ENCODE peak calls at places on chromosomes 11 and 22, in eight cellular contexts. S is cardiac fibroblast; L is WERI-Rb-1; F is pancreas; A is left ventricle myocardium inferior; X is H1; H is BJ; O is CD4-positive, alpha-beta T cell. C is an unnamed sample.

GRCh38 chr11:8593455-8593854 is 573 bp downstream of the STK33 start:
- DNase-seq in S (no peak), L (no peak), F (no peak), A (no peak), X (no peak), H (no peak), O (no peak), C (no peak)

GRCh38 chr11:119624102-119624615 is 104.8 kb downstream of the NECTIN1 start:
- DNase-seq in S (no peak), L (peak; percentile 30), F (no peak), A (no peak), X (no peak), H (no peak), O (no peak), C (no peak)

GRCh38 chr22:43126506-43127165 is 16.1 kb downstream of the BIK start:
- DNase-seq in S (peak; percentile 64), L (no peak), F (no peak), A (no peak), X (no peak), H (peak; percentile 35), O (no peak), C (no peak)

GRCh38 chr11:83292709-83293435 is 6.7 kb upstream of the CCDC90B start:
- DNase-seq in S (peak; percentile 78), L (peak; percentile 38), F (no peak), A (no peak), X (peak; percentile 31), H (no peak), O (no peak), C (no peak)

GRCh38 chr22:30492144-30492543 is 13.4 kb downstream of the SEC14L4 start:
- DNase-seq in S (no peak), L (no peak), F (no peak), A (no peak), X (no peak), H (no peak), O (no peak), C (no peak)

GRCh38 chr11:87219266-87219665 is 181.5 kb downstream of the TMEM135 start:
- DNase-seq in S (peak; percentile 10), L (no peak), F (no peak), A (no peak), X (peak; percentile 2), H (no peak), O (no peak), C (no peak)

GRCh38 chr11:31499576-31500178 is 9.7 kb downstream of the IMMP1L start:
- DNase-seq in S (peak; percentile 21), L (no peak), F (no peak), A (no peak), X (no peak), H (no peak), O (no peak), C (no peak)

GRCh38 chr11:13334068-13334785 is 56.6 kb downstream of the BMAL1 start:
- DNase-seq in S (no peak), L (no peak), F (no peak), A (no peak), X (no peak), H (no peak), O (no peak), C (no peak)

GRCh38 chr11:114779189-114779588 is 100.9 kb downstream of the NXPE2 start:
- DNase-seq in S (no peak), L (no peak), F (no peak), A (no peak), X (no peak), H (no peak), O (no peak), C (no peak)

GRCh38 chr11:27914080-27914479 is 193.9 kb downstream of the KIF18A start:
- DNase-seq in S (no peak), L (no peak), F (no peak), A (no peak), X (no peak), H (no peak), O (no peak), C (no peak)

GRCh38 chr11:67354314-67355022 is 1.1 kb upstream of the POLD4 start:
- DNase-seq in S (peak; percentile 96), L (peak; percentile 62), F (peak; percentile 75), A (peak; percentile 60), X (no peak), H (peak; percentile 86), O (no peak), C (peak; percentile 9)

GRCh38 chr11:2808850-2809847 is 76.4 kb downstream of the CDKN1C start:
- DNase-seq in S (no peak), L (no peak), F (no peak), A (peak; percentile 7), X (no peak), H (no peak), O (no peak), C (no peak)

GRCh38 chr22:32584650-32585049 is 110.0 kb downstream of the FBXO7 start:
- DNase-seq in S (peak; percentile 81), L (no peak), F (no peak), A (no peak), X (no peak), H (no peak), O (no peak), C (no peak)

GRCh38 chr11:14764213-14764898 is 120.8 kb downstream of the PDE3B start:
- DNase-seq in S (no peak), L (no peak), F (no peak), A (no peak), X (no peak), H (no peak), O (no peak), C (no peak)

GRCh38 chr11:21110378-21110777 is 441.0 kb downstream of the NELL1 start:
- DNase-seq in S (no peak), L (peak; percentile 11), F (no peak), A (no peak), X (no peak), H (no peak), O (no peak), C (no peak)

GRCh38 chr11:913043-913442 is 2.4 kb upstream of the CHID1 start:
- DNase-seq in S (no peak), L (no peak), F (no peak), A (no peak), X (no peak), H (no peak), O (no peak), C (no peak)

GRCh38 chr11:57515332-57516060 is at the start of gene SLC43A1:
- DNase-seq in S (peak; percentile 72), L (no peak), F (peak; percentile 78), A (peak; percentile 71), X (no peak), H (no peak), O (no peak), C (no peak)

GRCh38 chr11:35515224-35515623 is 10.2 kb downstream of the PAMR1 start:
- DNase-seq in S (peak; percentile 68), L (no peak), F (no peak), A (no peak), X (no peak), H (peak; percentile 33), O (no peak), C (no peak)

DNA sequence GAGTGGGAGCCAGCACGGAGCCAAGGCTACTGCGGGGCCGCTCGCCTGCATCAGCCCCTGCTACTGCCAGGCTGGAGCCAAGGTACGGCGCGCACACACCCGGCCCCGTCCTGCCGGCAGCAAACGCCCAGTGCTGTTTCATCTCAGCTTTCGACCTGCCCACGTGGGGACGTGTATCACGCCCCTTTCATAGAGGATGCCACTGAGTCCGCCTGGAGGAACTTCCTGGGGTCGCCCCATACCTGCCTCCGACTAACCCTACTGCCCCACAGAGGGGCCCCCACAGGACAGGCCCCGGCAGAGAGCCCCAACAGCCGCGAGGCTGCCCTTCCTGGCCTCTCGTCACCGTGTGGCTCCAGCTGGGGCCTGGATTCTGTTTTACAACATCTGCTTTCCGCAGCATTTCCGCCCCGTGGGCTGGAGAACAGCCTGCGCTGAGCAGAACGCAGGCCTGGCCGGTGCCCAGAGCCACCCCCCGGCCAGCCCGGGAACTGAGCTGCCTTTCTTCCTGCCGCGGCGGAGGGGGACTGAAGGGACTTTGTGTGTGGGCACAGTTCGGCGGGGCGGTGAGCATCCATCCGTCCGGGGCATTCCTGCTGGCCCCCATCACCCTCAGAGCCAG is 22.9 kb upstream of the ARHGAP8 start:
- DNase-seq in S (peak; percentile 79), L (no peak), F (no peak), A (peak; percentile 57), X (no peak), H (peak; percentile 24), O (no peak), C (no peak)
- TF ChIP-seq CTCF in S (peak; percentile 17), L (no peak), F (no peak), A (peak; percentile 27), X (no peak), H (peak; percentile 63), O (no peak), C (no peak)

DNA sequence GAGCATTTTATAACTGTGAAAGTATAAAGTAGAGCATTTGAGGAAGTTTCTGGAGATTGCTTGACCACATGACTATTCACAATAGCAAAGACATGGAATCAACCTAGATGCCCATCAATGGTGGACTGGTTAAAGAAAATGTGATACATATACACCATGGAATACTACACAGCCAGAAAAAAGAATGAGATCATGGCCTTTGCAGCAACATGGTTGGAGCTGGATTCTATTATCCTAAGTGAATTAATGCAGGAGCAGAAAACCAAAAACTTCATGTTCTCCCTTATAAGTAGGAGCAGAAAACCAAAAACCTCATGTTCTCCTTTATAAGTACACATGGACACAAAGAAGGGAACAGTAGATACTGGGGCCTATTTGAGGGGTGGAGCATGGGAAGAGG is 30.3 kb downstream of the UVRAG start:
- DNase-seq in S (no peak), L (no peak), F (no peak), A (no peak), X (no peak), H (no peak), O (no peak), C (no peak)
- TF ChIP-seq CTCF in S (no peak), L (no peak), F (no peak), A (no peak), X (no peak), H (no peak), O (no peak), C (no peak)

GRCh38 chr22:27682438-27682837 is 119.1 kb downstream of the MN1 start:
- DNase-seq in S (no peak), L (no peak), F (no peak), A (no peak), X (no peak), H (no peak), O (no peak), C (no peak)
- TF ChIP-seq CTCF in S (peak; percentile 13), L (peak; percentile 60), F (no peak), A (peak; percentile 36), X (peak; percentile 67), H (no peak), O (no peak), C (peak; percentile 6)

GRCh38 chr11:129365816-129366215 is 9.8 kb upstream of the BARX2 start:
- DNase-seq in S (no peak), L (no peak), F (no peak), A (no peak), X (no peak), H (no peak), O (no peak), C (no peak)

GRCh38 chr11:129359748-129360147 is 15.9 kb upstream of the BARX2 start:
- DNase-seq in S (no peak), L (no peak), F (no peak), A (no peak), X (no peak), H (no peak), O (no peak), C (no peak)

GRCh38 chr11:129366737-129367597 is 8.7 kb upstream of the BARX2 start:
- DNase-seq in S (no peak), L (no peak), F (no peak), A (no peak), X (no peak), H (no peak), O (no peak), C (no peak)

GRCh38 chr11:129368889-129369672 is 6.6 kb upstream of the BARX2 start:
- DNase-seq in S (no peak), L (no peak), F (no peak), A (no peak), X (no peak), H (no peak), O (no peak), C (no peak)

GRCh38 chr11:129364143-129364654 is 11.4 kb upstream of the BARX2 start:
- DNase-seq in S (peak; percentile 87), L (peak; percentile 84), F (peak; percentile 81), A (peak; percentile 65), X (peak; percentile 91), H (peak; percentile 18), O (peak; percentile 62), C (no peak)
- TF ChIP-seq CTCF in S (peak; percentile 100), L (peak; percentile 100), F (peak; percentile 99), A (peak; percentile 97), X (peak; percentile 100), H (peak; percentile 100), O (peak; percentile 99), C (peak; percentile 100)

C was measured in D721Med.